ENCODE peak calls at places on chromosomes 4 and X, in ten cellular contexts. H, E, T, A, X, L, B, I, K and N are unnamed samples.

GRCh38 chrX:39397561-39398200 is 596.4 kb downstream of the MID1IP1 start:
- DNase-seq in L (no peak), B (no peak), T (no peak), H (no peak), X (no peak), K (no peak), E (no peak), A (no peak), I (no peak), N (no peak)

GRCh38 chr4:52848255-52848654 is 13.9 kb upstream of the RASL11B start:
- DNase-seq in A (no peak), K (no peak), X (no peak), E (no peak), B (peak; percentile 40), L (no peak), I (no peak), T (no peak), H (no peak), N (no peak)

GRCh38 chrX:12118134-12118533 is 20.1 kb upstream of the FRMPD4 start:
- DNase-seq in X (no peak), B (no peak), H (no peak), A (no peak), T (no peak), L (no peak), I (peak; percentile 31), E (no peak), K (no peak), N (no peak)

GRCh38 chr4:75584067-75584466 is 28.2 kb downstream of the ODAPH start:
- DNase-seq in T (no peak), I (no peak), H (no peak), B (no peak), A (no peak), X (no peak), L (no peak), E (no peak), K (no peak), N (no peak)

GRCh38 chr4:183790661-183791060 is 114.4 kb upstream of the STOX2 start:
- DNase-seq in H (no peak), A (peak; percentile 37), L (no peak), T (no peak), X (no peak), K (no peak), B (no peak), E (no peak), I (no peak), N (no peak)

GRCh38 chr4:174663254-174663653 is 141.0 kb upstream of the HPGD start:
- DNase-seq in L (no peak), T (no peak), K (no peak), H (no peak), E (no peak), A (no peak), B (no peak), I (no peak), X (no peak), N (no peak)

GRCh38 chr4:128427832-128428366 is 140.3 kb upstream of the PGRMC2 start:
- DNase-seq in L (no peak), A (no peak), E (no peak), X (peak; percentile 70), I (peak; percentile 28), K (no peak), H (peak; percentile 49), T (no peak), B (peak; percentile 88), N (no peak)

GRCh38 chrX:1361275-1361674 is 24.7 kb downstream of the IL3RA start:
- DNase-seq in A (no peak), K (no peak), L (no peak), T (no peak), B (no peak), H (peak; percentile 33), I (no peak), E (no peak), X (no peak), N (no peak)

GRCh38 chr4:6657242-6658203 is 17.0 kb downstream of the MRFAP1 start:
- DNase-seq in T (no peak), K (no peak), X (no peak), A (no peak), E (no peak), H (no peak), I (no peak), B (no peak), L (no peak), N (no peak)

GRCh38 chr4:2790583-2791517 is 2.0 kb upstream of the SH3BP2 start:
- DNase-seq in K (no peak), X (peak; percentile 66), A (no peak), H (peak; percentile 58), E (peak; percentile 18), I (no peak), L (no peak), T (peak; percentile 28), B (no peak), N (no peak)

GRCh38 chrX:51855698-51856097 is 37.7 kb upstream of the MAGED1 start:
- DNase-seq in X (no peak), B (no peak), I (no peak), H (no peak), A (no peak), T (no peak), E (no peak), K (no peak), L (no peak), N (no peak)

GRCh38 chr4:138659640-138660325 is 355.8 kb upstream of the NOCT start:
- DNase-seq in T (no peak), E (no peak), X (no peak), B (no peak), K (no peak), H (no peak), L (no peak), I (no peak), A (no peak), N (no peak)
- TF ChIP-seq CTCF in T (no peak), E (no peak), X (no peak), B (no peak), K (no peak), H (no peak), L (no peak), I (no peak), A (no peak), N (no peak)

DNA sequence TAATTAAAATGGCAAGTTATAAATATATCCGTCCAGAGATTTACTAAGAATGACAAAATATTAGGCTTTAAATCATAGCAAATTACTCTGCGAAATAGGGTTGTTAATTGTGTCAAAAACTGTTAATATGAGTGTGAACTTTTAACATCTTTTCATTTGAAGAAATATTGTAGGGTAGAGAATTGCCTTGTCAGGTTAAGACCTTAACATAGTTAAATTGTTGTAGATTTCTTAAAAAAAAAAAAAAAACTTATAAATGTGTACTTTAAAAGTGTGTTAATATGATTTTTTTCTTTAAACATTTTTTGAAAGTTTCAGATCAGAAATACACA is 107.7 kb upstream of the TLR2 start:
- DNase-seq in E (no peak), A (no peak), X (no peak), H (no peak), I (no peak), L (no peak), B (no peak), T (no peak), K (no peak), N (no peak)
- TF ChIP-seq CTCF in E (no peak), A (no peak), X (no peak), H (no peak), I (no peak), L (peak; percentile 24), B (no peak), T (no peak), K (no peak), N (no peak)

GRCh38 chr4:16505726-16506125 is 279.5 kb upstream of the TAPT1 start:
- DNase-seq in K (no peak), A (peak; percentile 29), L (no peak), H (no peak), I (no peak), T (no peak), E (no peak), B (no peak), X (no peak), N (no peak)
- TF ChIP-seq CTCF in K (no peak), A (peak; percentile 53), L (peak; percentile 13), H (no peak), I (peak; percentile 34), T (no peak), E (no peak), B (peak; percentile 36), X (peak; percentile 25), N (no peak)

DNA sequence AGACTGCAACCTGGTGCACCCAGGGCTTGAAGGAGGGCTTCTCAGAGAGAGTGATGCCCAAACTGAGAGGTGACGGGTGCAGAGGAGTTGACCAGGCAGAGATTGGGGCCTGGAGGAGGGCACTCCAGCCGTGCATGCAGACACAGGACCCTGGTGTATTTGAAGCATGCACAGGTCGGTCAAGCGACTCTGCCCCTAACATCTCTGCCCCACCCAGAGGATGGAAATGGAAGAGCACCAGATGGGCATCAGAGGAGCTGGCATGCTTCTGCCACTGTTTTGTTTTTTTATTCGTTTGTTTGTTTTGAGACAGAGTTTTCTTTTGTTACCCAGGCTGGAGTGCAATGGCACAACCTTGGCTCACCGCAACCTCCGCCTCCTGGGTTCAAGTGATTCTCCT is 320.9 kb downstream of the EVC2 start:
- DNase-seq in A (no peak), I (no peak), K (no peak), E (no peak), T (no peak), B (no peak), X (no peak), H (no peak), L (no peak), N (no peak)
- TF ChIP-seq CTCF in A (no peak), I (no peak), K (no peak), E (no peak), T (no peak), B (peak; percentile 25), X (no peak), H (no peak), L (no peak), N (no peak)

GRCh38 chrX:47638816-47639215 is 9.1 kb upstream of the CFP start:
- DNase-seq in A (no peak), X (no peak), B (no peak), E (no peak), K (no peak), T (no peak), H (no peak), L (no peak), I (no peak), N (no peak)

GRCh38 chrX:47632664-47633063 is 2.9 kb upstream of the CFP start:
- DNase-seq in E (no peak), A (no peak), H (no peak), L (no peak), X (no peak), I (no peak), T (no peak), B (no peak), K (no peak), N (no peak)

GRCh38 chrX:47633671-47634590 is 4.2 kb upstream of the CFP start:
- DNase-seq in L (no peak), K (no peak), I (no peak), T (no peak), A (no peak), E (no peak), X (no peak), H (no peak), B (no peak), N (no peak)

GRCh38 chrX:47634871-47635575 is 5.3 kb upstream of the CFP start:
- DNase-seq in K (no peak), X (no peak), I (no peak), B (no peak), H (no peak), E (no peak), T (no peak), L (no peak), A (no peak), N (no peak)

GRCh38 chrX:47637546-47638195 is 7.9 kb upstream of the CFP start:
- DNase-seq in A (peak; percentile 39), E (no peak), I (no peak), H (no peak), L (no peak), B (no peak), T (no peak), K (peak; percentile 66), X (peak; percentile 84), N (peak; percentile 74)
- TF ChIP-seq CTCF in A (no peak), E (no peak), I (no peak), H (no peak), L (no peak), B (no peak), T (no peak), K (no peak), X (peak; percentile 19), N (peak; percentile 3)